ENCODE peak calls at places on chromosomes 12 and 14, in ten cellular contexts. One of them, this sample, is unnamed.

GRCh38 chr14:85934886-85935254 is 404.9 kb downstream of the FLRT2 start:
- DNase-seq in ascending aorta: no peak
- DNase-seq in body of pancreas: no peak
- DNase-seq in MM.1S: peak; percentile 7
- DNase-seq in OCI-LY7: peak; percentile 0
- DNase-seq in CD4-positive, alpha-beta T cell: no peak
- DNase-seq in adrenal gland: no peak
- DNase-seq in CD4-positive, CD25-positive, alpha-beta regulatory T cell: no peak
- DNase-seq in heart left ventricle: no peak
- DNase-seq in tibial artery: no peak
- DNase-seq in this sample: no peak

GRCh38 chr14:104893435-104894207 is 28.6 kb downstream of the CEP170B start:
- DNase-seq in ascending aorta: peak; percentile 48
- DNase-seq in body of pancreas: peak; percentile 66
- DNase-seq in MM.1S: peak; percentile 81
- DNase-seq in OCI-LY7: peak; percentile 47
- DNase-seq in CD4-positive, alpha-beta T cell: no peak
- DNase-seq in adrenal gland: peak; percentile 54
- DNase-seq in CD4-positive, CD25-positive, alpha-beta regulatory T cell: no peak
- DNase-seq in heart left ventricle: no peak
- DNase-seq in tibial artery: peak; percentile 68
- DNase-seq in this sample: no peak

GRCh38 chr14:40280652-40281051 is 848.4 kb upstream of the FBXO33 start:
- DNase-seq in ascending aorta: no peak
- DNase-seq in body of pancreas: no peak
- DNase-seq in MM.1S: no peak
- DNase-seq in OCI-LY7: peak; percentile 55
- DNase-seq in CD4-positive, alpha-beta T cell: no peak
- DNase-seq in adrenal gland: no peak
- DNase-seq in CD4-positive, CD25-positive, alpha-beta regulatory T cell: no peak
- DNase-seq in heart left ventricle: no peak
- DNase-seq in tibial artery: no peak
- DNase-seq in this sample: no peak

GRCh38 chr14:98198385-98198784 is 1073.6 kb downstream of the BCL11B start:
- DNase-seq in ascending aorta: no peak
- DNase-seq in body of pancreas: peak; percentile 16
- DNase-seq in MM.1S: peak; percentile 95
- DNase-seq in OCI-LY7: no peak
- DNase-seq in CD4-positive, alpha-beta T cell: peak; percentile 42
- DNase-seq in adrenal gland: no peak
- DNase-seq in CD4-positive, CD25-positive, alpha-beta regulatory T cell: no peak
- DNase-seq in heart left ventricle: no peak
- DNase-seq in tibial artery: no peak
- DNase-seq in this sample: peak; percentile 39

GRCh38 chr12:116881325-116881866 is at the start of gene HRK:
- DNase-seq in ascending aorta: no peak
- DNase-seq in body of pancreas: no peak
- DNase-seq in MM.1S: peak; percentile 21
- DNase-seq in OCI-LY7: peak; percentile 78
- DNase-seq in CD4-positive, alpha-beta T cell: no peak
- DNase-seq in adrenal gland: peak; percentile 58
- DNase-seq in CD4-positive, CD25-positive, alpha-beta regulatory T cell: no peak
- DNase-seq in heart left ventricle: peak; percentile 10
- DNase-seq in tibial artery: no peak
- DNase-seq in this sample: no peak

GRCh38 chr12:5523396-5524115 is 91.6 kb downstream of the NTF3 start:
- DNase-seq in ascending aorta: no peak
- DNase-seq in body of pancreas: no peak
- DNase-seq in MM.1S: no peak
- DNase-seq in OCI-LY7: no peak
- DNase-seq in CD4-positive, alpha-beta T cell: no peak
- DNase-seq in adrenal gland: no peak
- DNase-seq in CD4-positive, CD25-positive, alpha-beta regulatory T cell: no peak
- DNase-seq in heart left ventricle: no peak
- DNase-seq in tibial artery: no peak
- DNase-seq in this sample: no peak

GRCh38 chr14:68392393-68393085 is 400.3 kb downstream of the ZFP36L1 start:
- DNase-seq in ascending aorta: peak; percentile 82
- DNase-seq in body of pancreas: peak; percentile 33
- DNase-seq in MM.1S: no peak
- DNase-seq in OCI-LY7: no peak
- DNase-seq in CD4-positive, alpha-beta T cell: no peak
- DNase-seq in adrenal gland: peak; percentile 77
- DNase-seq in CD4-positive, CD25-positive, alpha-beta regulatory T cell: no peak
- DNase-seq in heart left ventricle: peak; percentile 62
- DNase-seq in tibial artery: peak; percentile 78
- DNase-seq in this sample: no peak

GRCh38 chr14:72974661-72975060 is 48.4 kb downstream of the DCAF4 start:
- DNase-seq in ascending aorta: no peak
- DNase-seq in body of pancreas: no peak
- DNase-seq in MM.1S: no peak
- DNase-seq in OCI-LY7: no peak
- DNase-seq in CD4-positive, alpha-beta T cell: no peak
- DNase-seq in adrenal gland: no peak
- DNase-seq in CD4-positive, CD25-positive, alpha-beta regulatory T cell: no peak
- DNase-seq in heart left ventricle: no peak
- DNase-seq in tibial artery: no peak
- DNase-seq in this sample: no peak

GRCh38 chr12:46043972-46044520 is 53.7 kb upstream of the SCAF11 start:
- DNase-seq in ascending aorta: no peak
- DNase-seq in body of pancreas: no peak
- DNase-seq in MM.1S: no peak
- DNase-seq in OCI-LY7: no peak
- DNase-seq in CD4-positive, alpha-beta T cell: no peak
- DNase-seq in adrenal gland: no peak
- DNase-seq in CD4-positive, CD25-positive, alpha-beta regulatory T cell: no peak
- DNase-seq in heart left ventricle: no peak
- DNase-seq in tibial artery: no peak
- DNase-seq in this sample: no peak

GRCh38 chr12:46049665-46050064 is 59.3 kb upstream of the SCAF11 start:
- DNase-seq in ascending aorta: no peak
- DNase-seq in body of pancreas: no peak
- DNase-seq in MM.1S: no peak
- DNase-seq in OCI-LY7: peak; percentile 11
- DNase-seq in CD4-positive, alpha-beta T cell: no peak
- DNase-seq in adrenal gland: no peak
- DNase-seq in CD4-positive, CD25-positive, alpha-beta regulatory T cell: no peak
- DNase-seq in heart left ventricle: no peak
- DNase-seq in tibial artery: no peak
- DNase-seq in this sample: no peak

GRCh38 chr12:46050805-46051204 is 60.4 kb upstream of the SCAF11 start:
- DNase-seq in ascending aorta: no peak
- DNase-seq in body of pancreas: no peak
- DNase-seq in MM.1S: no peak
- DNase-seq in OCI-LY7: no peak
- DNase-seq in CD4-positive, alpha-beta T cell: no peak
- DNase-seq in adrenal gland: no peak
- DNase-seq in CD4-positive, CD25-positive, alpha-beta regulatory T cell: no peak
- DNase-seq in heart left ventricle: no peak
- DNase-seq in tibial artery: no peak
- DNase-seq in this sample: no peak

GRCh38 chr12:46046436-46046835 is 56.1 kb upstream of the SCAF11 start:
- DNase-seq in ascending aorta: no peak
- DNase-seq in body of pancreas: no peak
- DNase-seq in MM.1S: no peak
- DNase-seq in OCI-LY7: no peak
- DNase-seq in CD4-positive, alpha-beta T cell: no peak
- DNase-seq in adrenal gland: no peak
- DNase-seq in CD4-positive, CD25-positive, alpha-beta regulatory T cell: no peak
- DNase-seq in heart left ventricle: no peak
- DNase-seq in tibial artery: no peak
- DNase-seq in this sample: no peak
- H3K9me3 ChIP-seq in ascending aorta: peaks cover 9% of the 10 kb centered on the region
- H3K9me3 ChIP-seq in body of pancreas: peaks cover 20% of the 10 kb centered on the region
- H3K9me3 ChIP-seq in MM.1S: no peaks in the 10 kb centered on the region
- H3K9me3 ChIP-seq in OCI-LY7: no peaks in the 10 kb centered on the region
- H3K9me3 ChIP-seq in CD4-positive, alpha-beta T cell: peaks cover 37% of the 10 kb centered on the region
- H3K9me3 ChIP-seq in adrenal gland: no peaks in the 10 kb centered on the region
- H3K9me3 ChIP-seq in CD4-positive, CD25-positive, alpha-beta regulatory T cell: peaks cover 31% of the 10 kb centered on the region
- H3K9me3 ChIP-seq in heart left ventricle: peaks cover 10% of the 10 kb centered on the region
- H3K9me3 ChIP-seq in tibial artery: no peaks in the 10 kb centered on the region
- H3K9me3 ChIP-seq in this sample: no peaks in the 10 kb centered on the region

GRCh38 chr12:112096070-112096469 is 12.5 kb downstream of the NAA25 start:
- DNase-seq in ascending aorta: no peak
- DNase-seq in body of pancreas: no peak
- DNase-seq in MM.1S: no peak
- DNase-seq in OCI-LY7: no peak
- DNase-seq in CD4-positive, alpha-beta T cell: no peak
- DNase-seq in adrenal gland: no peak
- DNase-seq in CD4-positive, CD25-positive, alpha-beta regulatory T cell: no peak
- DNase-seq in heart left ventricle: no peak
- DNase-seq in tibial artery: no peak
- DNase-seq in this sample: no peak

GRCh38 chr12:112091563-112091962 is 17.0 kb downstream of the NAA25 start:
- DNase-seq in ascending aorta: no peak
- DNase-seq in body of pancreas: no peak
- DNase-seq in MM.1S: no peak
- DNase-seq in OCI-LY7: no peak
- DNase-seq in CD4-positive, alpha-beta T cell: no peak
- DNase-seq in adrenal gland: no peak
- DNase-seq in CD4-positive, CD25-positive, alpha-beta regulatory T cell: no peak
- DNase-seq in heart left ventricle: no peak
- DNase-seq in tibial artery: no peak
- DNase-seq in this sample: no peak

GRCh38 chr12:112102127-112102526 is 6.5 kb downstream of the NAA25 start:
- DNase-seq in ascending aorta: no peak
- DNase-seq in body of pancreas: no peak
- DNase-seq in MM.1S: no peak
- DNase-seq in OCI-LY7: no peak
- DNase-seq in CD4-positive, alpha-beta T cell: no peak
- DNase-seq in adrenal gland: no peak
- DNase-seq in CD4-positive, CD25-positive, alpha-beta regulatory T cell: no peak
- DNase-seq in heart left ventricle: no peak
- DNase-seq in tibial artery: peak; percentile 11
- DNase-seq in this sample: no peak

GRCh38 chr12:112097641-112098040 is 10.9 kb downstream of the NAA25 start:
- DNase-seq in ascending aorta: no peak
- DNase-seq in body of pancreas: no peak
- DNase-seq in MM.1S: no peak
- DNase-seq in OCI-LY7: no peak
- DNase-seq in CD4-positive, alpha-beta T cell: no peak
- DNase-seq in adrenal gland: no peak
- DNase-seq in CD4-positive, CD25-positive, alpha-beta regulatory T cell: no peak
- DNase-seq in heart left ventricle: no peak
- DNase-seq in tibial artery: no peak
- DNase-seq in this sample: no peak

GRCh38 chr12:112096667-112097066 is 11.9 kb downstream of the NAA25 start:
- DNase-seq in ascending aorta: no peak
- DNase-seq in body of pancreas: no peak
- DNase-seq in MM.1S: no peak
- DNase-seq in OCI-LY7: no peak
- DNase-seq in CD4-positive, alpha-beta T cell: no peak
- DNase-seq in adrenal gland: no peak
- DNase-seq in CD4-positive, CD25-positive, alpha-beta regulatory T cell: no peak
- DNase-seq in heart left ventricle: no peak
- DNase-seq in tibial artery: no peak
- DNase-seq in this sample: no peak
- H3K27ac ChIP-seq in ascending aorta: no peak overlapping the region
- H3K27ac ChIP-seq in body of pancreas: peak overlapping the region; percentile 10
- H3K27ac ChIP-seq in MM.1S: no peak overlapping the region
- H3K27ac ChIP-seq in OCI-LY7: no peak overlapping the region
- H3K27ac ChIP-seq in CD4-positive, alpha-beta T cell: no peak overlapping the region
- H3K27ac ChIP-seq in adrenal gland: no peak overlapping the region
- H3K27ac ChIP-seq in CD4-positive, CD25-positive, alpha-beta regulatory T cell: no peak overlapping the region
- H3K27ac ChIP-seq in heart left ventricle: no peak overlapping the region
- H3K27ac ChIP-seq in tibial artery: no peak overlapping the region
- H3K27ac ChIP-seq in this sample: no peak overlapping the region

GRCh38 chr12:133227281-133227852 is 8.3 kb downstream of the ANHX start:
- DNase-seq in ascending aorta: no peak
- DNase-seq in body of pancreas: no peak
- DNase-seq in MM.1S: no peak
- DNase-seq in OCI-LY7: no peak
- DNase-seq in CD4-positive, alpha-beta T cell: no peak
- DNase-seq in adrenal gland: peak; percentile 28
- DNase-seq in CD4-positive, CD25-positive, alpha-beta regulatory T cell: no peak
- DNase-seq in heart left ventricle: no peak
- DNase-seq in tibial artery: peak; percentile 51
- DNase-seq in this sample: no peak

GRCh38 chr12:133221241-133221640 is 14.4 kb downstream of the ANHX start:
- DNase-seq in ascending aorta: no peak
- DNase-seq in body of pancreas: no peak
- DNase-seq in MM.1S: no peak
- DNase-seq in OCI-LY7: no peak
- DNase-seq in CD4-positive, alpha-beta T cell: no peak
- DNase-seq in adrenal gland: peak; percentile 13
- DNase-seq in CD4-positive, CD25-positive, alpha-beta regulatory T cell: no peak
- DNase-seq in heart left ventricle: no peak
- DNase-seq in tibial artery: peak; percentile 48
- DNase-seq in this sample: no peak

GRCh38 chr12:133226690-133227089 is 9.0 kb downstream of the ANHX start:
- DNase-seq in ascending aorta: no peak
- DNase-seq in body of pancreas: no peak
- DNase-seq in MM.1S: no peak
- DNase-seq in OCI-LY7: no peak
- DNase-seq in CD4-positive, alpha-beta T cell: no peak
- DNase-seq in adrenal gland: no peak
- DNase-seq in CD4-positive, CD25-positive, alpha-beta regulatory T cell: no peak
- DNase-seq in heart left ventricle: no peak
- DNase-seq in tibial artery: peak; percentile 61
- DNase-seq in this sample: no peak

GRCh38 chr12:133222211-133222610 is 13.5 kb downstream of the ANHX start:
- DNase-seq in ascending aorta: no peak
- DNase-seq in body of pancreas: no peak
- DNase-seq in MM.1S: no peak
- DNase-seq in OCI-LY7: no peak
- DNase-seq in CD4-positive, alpha-beta T cell: no peak
- DNase-seq in adrenal gland: peak; percentile 30
- DNase-seq in CD4-positive, CD25-positive, alpha-beta regulatory T cell: no peak
- DNase-seq in heart left ventricle: no peak
- DNase-seq in tibial artery: peak; percentile 32
- DNase-seq in this sample: no peak

GRCh38 chr12:133225527-133225926 is 10.2 kb downstream of the ANHX start:
- DNase-seq in ascending aorta: no peak
- DNase-seq in body of pancreas: no peak
- DNase-seq in MM.1S: no peak
- DNase-seq in OCI-LY7: no peak
- DNase-seq in CD4-positive, alpha-beta T cell: no peak
- DNase-seq in adrenal gland: peak; percentile 29
- DNase-seq in CD4-positive, CD25-positive, alpha-beta regulatory T cell: no peak
- DNase-seq in heart left ventricle: no peak
- DNase-seq in tibial artery: peak; percentile 44
- DNase-seq in this sample: no peak
- H3K9me3 ChIP-seq in ascending aorta: peaks cover 4% of the 10 kb centered on the region
- H3K9me3 ChIP-seq in body of pancreas: peaks cover 9% of the 10 kb centered on the region
- H3K9me3 ChIP-seq in MM.1S: no peaks in the 10 kb centered on the region
- H3K9me3 ChIP-seq in OCI-LY7: no peaks in the 10 kb centered on the region
- H3K9me3 ChIP-seq in CD4-positive, alpha-beta T cell: peaks cover 21% of the 10 kb centered on the region
- H3K9me3 ChIP-seq in adrenal gland: no peaks in the 10 kb centered on the region
- H3K9me3 ChIP-seq in CD4-positive, CD25-positive, alpha-beta regulatory T cell: peaks cover 56% of the 10 kb centered on the region
- H3K9me3 ChIP-seq in heart left ventricle: no peaks in the 10 kb centered on the region
- H3K9me3 ChIP-seq in tibial artery: no peaks in the 10 kb centered on the region
- H3K9me3 ChIP-seq in this sample: no peaks in the 10 kb centered on the region

DNA sequence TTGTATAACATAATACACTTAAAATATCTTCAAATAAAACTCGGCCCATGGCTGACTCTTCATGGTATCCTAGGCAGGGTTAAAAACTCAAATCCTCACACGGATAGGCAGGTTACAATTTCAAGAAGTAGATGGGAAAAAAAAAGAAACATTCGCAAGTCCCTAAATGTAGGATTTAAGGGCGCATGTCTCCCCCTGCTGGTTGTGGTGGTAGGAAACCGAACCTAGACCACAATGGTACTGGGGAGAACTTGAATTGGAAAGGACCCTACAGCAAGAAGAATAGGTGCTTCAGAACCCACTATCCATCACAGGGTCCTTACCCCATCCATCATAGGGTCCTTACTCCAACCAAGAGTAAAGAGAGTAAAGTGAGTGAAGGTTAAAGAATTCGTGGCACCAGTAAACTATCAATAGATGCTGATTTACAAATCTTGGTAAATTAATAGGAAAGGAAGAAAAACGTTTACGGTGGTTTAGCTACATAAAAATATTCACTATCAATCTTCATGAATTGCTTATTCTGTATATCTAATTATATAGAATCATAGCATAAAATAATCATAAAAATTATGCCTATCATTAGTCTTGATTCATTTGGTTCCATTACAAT is 3.3 kb upstream of the CIPC start:
- DNase-seq in ascending aorta: peak; percentile 82
- DNase-seq in body of pancreas: peak; percentile 79
- DNase-seq in MM.1S: peak; percentile 70
- DNase-seq in OCI-LY7: peak; percentile 79
- DNase-seq in CD4-positive, alpha-beta T cell: peak; percentile 62
- DNase-seq in adrenal gland: peak; percentile 91
- DNase-seq in CD4-positive, CD25-positive, alpha-beta regulatory T cell: peak; percentile 59
- DNase-seq in heart left ventricle: peak; percentile 69
- DNase-seq in tibial artery: peak; percentile 77
- DNase-seq in this sample: peak; percentile 82
- H3K27ac ChIP-seq in ascending aorta: no peak overlapping the region
- H3K27ac ChIP-seq in body of pancreas: no peak overlapping the region
- H3K27ac ChIP-seq in MM.1S: peak overlapping the region; percentile 10
- H3K27ac ChIP-seq in OCI-LY7: no peak overlapping the region
- H3K27ac ChIP-seq in CD4-positive, alpha-beta T cell: no peak overlapping the region
- H3K27ac ChIP-seq in adrenal gland: no peak overlapping the region
- H3K27ac ChIP-seq in CD4-positive, CD25-positive, alpha-beta regulatory T cell: no peak overlapping the region
- H3K27ac ChIP-seq in heart left ventricle: no peak overlapping the region
- H3K27ac ChIP-seq in tibial artery: no peak overlapping the region
- H3K27ac ChIP-seq in this sample: no peak overlapping the region